ENCODE peak calls at places on chromosome 20, in eight cellular contexts. T, A, N, W, B, D, G and S are unnamed samples.

GRCh38 chr20:49456646-49457045 is 25.8 kb downstream of the KCNB1 start:
- DNase-seq in T (no peak), A (no peak), N (no peak), W (no peak), B (no peak), D (no peak), G (no peak), S (no peak)

GRCh38 chr20:10447028-10447427 is 11.9 kb downstream of the SLX4IP start:
- DNase-seq in T (peak; percentile 79), A (no peak), N (no peak), W (peak; percentile 40), B (no peak), D (peak; percentile 62), G (peak; percentile 59), S (peak; percentile 64)

GRCh38 chr20:1341561-1342265 is 12.8 kb upstream of the SDCBP2 start:
- DNase-seq in T (peak; percentile 31), A (no peak), N (no peak), W (no peak), B (no peak), D (peak; percentile 82), G (no peak), S (no peak)

GRCh38 chr20:50333856-50334255 is 143.2 kb downstream of the CEBPB start:
- DNase-seq in T (peak; percentile 81), A (peak; percentile 68), N (no peak), W (no peak), B (no peak), D (peak; percentile 64), G (no peak), S (peak; percentile 90)

GRCh38 chr20:25308671-25309394 is 60.9 kb downstream of the PYGB start:
- DNase-seq in T (peak; percentile 88), A (peak; percentile 63), N (no peak), W (no peak), B (peak; percentile 71), D (peak; percentile 52), G (no peak), S (no peak)

GRCh38 chr20:6515261-6515660 is 252.2 kb upstream of the BMP2 start:
- DNase-seq in T (no peak), A (no peak), N (no peak), W (no peak), B (no peak), D (no peak), G (no peak), S (no peak)

GRCh38 chr20:63657260-63657936 is 714 bp upstream of the RTEL1 start:
- DNase-seq in T (no peak), A (no peak), N (no peak), W (no peak), B (peak; percentile 68), D (no peak), G (no peak), S (no peak)

GRCh38 chr20:2398453-2398852 is 17.8 kb downstream of the TGM6 start:
- DNase-seq in T (no peak), A (no peak), N (no peak), W (no peak), B (no peak), D (no peak), G (no peak), S (no peak)

GRCh38 chr20:63009988-63010769 is 3.4 kb upstream of the BHLHE23 start:
- DNase-seq in T (no peak), A (no peak), N (no peak), W (no peak), B (no peak), D (peak; percentile 11), G (peak; percentile 87), S (no peak)

GRCh38 chr20:25000268-25000801 is 7.8 kb upstream of the APMAP start:
- DNase-seq in T (peak; percentile 10), A (peak; percentile 83), N (no peak), W (peak; percentile 95), B (peak; percentile 89), D (peak; percentile 88), G (peak; percentile 67), S (peak; percentile 97)

GRCh38 chr20:49631074-49631716 is 63.3 kb upstream of the PTGIS start:
- DNase-seq in T (no peak), A (no peak), N (no peak), W (no peak), B (no peak), D (peak; percentile 33), G (no peak), S (no peak)

GRCh38 chr20:24370911-24371695 is 98.3 kb upstream of the SYNDIG1 start:
- DNase-seq in T (no peak), A (no peak), N (no peak), W (no peak), B (no peak), D (no peak), G (no peak), S (no peak)

GRCh38 chr20:63895886-63896135 is 885 bp downstream of the DNAJC5 start:
- DNase-seq in T (peak; percentile 33), A (no peak), N (no peak), W (no peak), B (no peak), D (peak; percentile 38), G (no peak), S (peak; percentile 78)

GRCh38 chr20:37867289-37868195 is 35.4 kb upstream of the VSTM2L start:
- DNase-seq in T (no peak), A (no peak), N (no peak), W (no peak), B (peak; percentile 40), D (peak; percentile 3), G (no peak), S (no peak)

GRCh38 chr20:54668271-54669053 is 193.1 kb downstream of the DOK5 start:
- DNase-seq in T (no peak), A (no peak), N (peak; percentile 58), W (no peak), B (no peak), D (peak; percentile 42), G (peak; percentile 51), S (peak; percentile 36)

GRCh38 chr20:15823718-15824117 is 749.5 kb downstream of the KIF16B start:
- DNase-seq in T (no peak), A (no peak), N (no peak), W (no peak), B (no peak), D (no peak), G (no peak), S (no peak)

GRCh38 chr20:41175201-41175651 is 37.9 kb downstream of the PLCG1 start:
- DNase-seq in T (no peak), A (peak; percentile 43), N (no peak), W (no peak), B (no peak), D (no peak), G (peak; percentile 29), S (no peak)

GRCh38 chr20:32779500-32780215 is 17.5 kb downstream of the DNMT3B start:
- DNase-seq in T (no peak), A (no peak), N (no peak), W (no peak), B (no peak), D (no peak), G (no peak), S (no peak)

GRCh38 chr20:31698803-31699718 is 23.6 kb downstream of the BCL2L1 start:
- DNase-seq in T (peak; percentile 94), A (peak; percentile 86), N (no peak), W (no peak), B (no peak), D (peak; percentile 93), G (peak; percentile 85), S (peak; percentile 99)

GRCh38 chr20:15772826-15773225 is 800.4 kb downstream of the KIF16B start:
- DNase-seq in T (no peak), A (no peak), N (no peak), W (no peak), B (no peak), D (no peak), G (no peak), S (no peak)

GRCh38 chr20:54231006-54231405 is 23.1 kb downstream of the PFDN4 start:
- DNase-seq in T (no peak), A (no peak), N (no peak), W (no peak), B (no peak), D (peak; percentile 58), G (no peak), S (no peak)

DNA sequence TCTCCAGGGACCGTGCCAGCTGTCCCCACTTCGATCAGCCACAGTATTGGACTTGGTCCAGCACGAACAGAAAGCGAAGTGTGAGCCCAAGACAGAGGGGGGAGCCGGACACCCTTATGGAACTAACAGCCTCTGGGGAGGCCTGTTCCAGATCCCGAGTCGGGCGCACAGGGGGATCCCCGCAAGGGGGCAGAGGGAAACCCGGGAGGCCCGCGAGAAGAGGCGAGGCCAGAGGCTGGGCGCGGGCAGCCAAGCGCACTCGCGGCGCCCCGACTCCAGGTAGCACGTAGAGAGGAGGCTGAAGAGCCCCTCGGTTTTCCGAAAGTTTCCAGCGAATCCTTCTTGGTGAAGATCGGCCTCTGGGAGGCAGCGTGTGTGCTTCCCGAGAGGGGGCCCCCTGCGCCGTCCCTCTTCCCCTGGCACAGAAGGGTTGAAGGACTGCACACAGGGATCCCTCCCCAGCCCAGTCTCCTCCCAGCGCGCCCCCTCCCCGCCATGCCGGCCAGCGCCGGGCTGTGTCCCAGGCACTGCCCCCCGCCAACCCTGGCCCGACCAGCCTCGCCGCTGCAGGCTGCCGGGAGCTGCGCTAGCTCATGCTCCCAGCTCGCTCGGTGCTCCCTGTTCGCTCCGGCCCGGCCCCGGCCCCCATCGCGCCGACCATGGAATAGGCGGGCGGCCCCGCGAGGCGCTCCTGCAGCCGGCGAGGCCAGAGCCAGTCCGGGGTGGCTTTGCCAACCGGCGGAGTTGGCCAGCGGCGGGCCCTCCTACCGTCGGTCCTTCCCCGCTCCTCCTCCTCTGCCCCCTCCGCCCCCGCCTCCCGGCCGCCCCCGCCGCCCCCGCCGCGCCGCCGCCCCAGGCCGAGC is 550 bp upstream of the SLC24A3 start:
- DNase-seq in T (peak; percentile 15), A (peak; percentile 72), N (peak; percentile 59), W (no peak), B (peak; percentile 83), D (no peak), G (no peak), S (no peak)
- H3K4me3 ChIP-seq in T (peak overlapping the region; percentile 32), A (peak overlapping the region; percentile 81), N (peak overlapping the region; percentile 44), W (peak overlapping the region; percentile 18), B (peak overlapping the region; percentile 10), D (no peak overlapping the region), G (peak overlapping the region; percentile 37), S (no peak overlapping the region)

GRCh38 chr20:56817780-56818675 is 188.9 kb downstream of the TFAP2C start:
- DNase-seq in T (no peak), A (no peak), N (no peak), W (no peak), B (no peak), D (no peak), G (no peak), S (no peak)
- TF ChIP-seq CTCF in T (no peak), A (no peak), N (peak; percentile 20), W (no peak), B (no peak), D (no peak), G (no peak), S (no peak)

GRCh38 chr20:13772529-13772928 is 12.2 kb downstream of the ESF1 start:
- DNase-seq in T (no peak), A (no peak), N (no peak), W (no peak), B (no peak), D (no peak), G (no peak), S (no peak)
- H3K4me3 ChIP-seq in T (no peak overlapping the region), A (no peak overlapping the region), N (no peak overlapping the region), W (no peak overlapping the region), B (no peak overlapping the region), D (no peak overlapping the region), G (no peak overlapping the region), S (no peak overlapping the region)

DNA sequence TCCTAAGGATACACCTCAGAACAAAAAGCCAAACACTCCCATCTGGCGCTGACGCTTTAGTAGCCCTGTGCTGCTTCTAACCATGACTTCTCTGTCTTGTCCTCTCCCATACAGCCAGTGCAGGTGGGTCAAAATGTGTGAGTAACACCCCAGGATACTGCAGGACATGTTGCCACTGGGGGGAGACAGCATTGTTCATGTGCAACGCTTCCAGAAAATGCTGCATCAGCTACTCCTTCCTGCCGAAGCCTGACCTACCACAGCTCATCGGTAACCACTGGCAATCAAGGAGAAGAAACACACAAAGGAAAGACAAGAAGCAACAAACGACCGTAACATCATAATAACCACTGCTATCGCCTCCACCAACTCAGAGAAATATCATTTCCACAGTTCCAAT is 1.4 kb downstream of the DEFB132 start:
- DNase-seq in T (peak; percentile 15), A (no peak), N (no peak), W (no peak), B (no peak), D (peak; percentile 39), G (no peak), S (peak; percentile 27)
- TF ChIP-seq CTCF in T (peak; percentile 27), A (no peak), N (peak; percentile 34), W (no peak), B (no peak), D (peak; percentile 33), G (no peak), S (no peak)